ENCODE peak calls at places on chromosomes 16 and 17, in ten cellular contexts. One of them, this sample, is unnamed. For H3K4me1, the result is how much of the 10 kb centered on the place peaks cover.

GRCh38 chr17:32015245-32016013 is 8.2 kb downstream of the LRRC37B start:
- DNase-seq in fibroblast of lung: peak
- DNase-seq in DND-41: no peak
- DNase-seq in IMR-90: peak
- DNase-seq in GM23248: no peak
- DNase-seq in neural progenitor cell: no peak
- DNase-seq in PC-9: peak
- DNase-seq in GM23338: no peak
- DNase-seq in HCT116: no peak
- DNase-seq in MM.1S: no peak
- DNase-seq in this sample: no peak

GRCh38 chr17:51270675-51271074 is 10.3 kb downstream of the UTP18 start:
- DNase-seq in fibroblast of lung: no peak
- DNase-seq in DND-41: no peak
- DNase-seq in IMR-90: no peak
- DNase-seq in GM23248: no peak
- DNase-seq in neural progenitor cell: no peak
- DNase-seq in PC-9: no peak
- DNase-seq in GM23338: no peak
- DNase-seq in HCT116: no peak
- DNase-seq in MM.1S: no peak
- DNase-seq in this sample: no peak

GRCh38 chr17:39769974-39770587 is 32.3 kb downstream of the GRB7 start:
- DNase-seq in fibroblast of lung: peak
- DNase-seq in DND-41: peak
- DNase-seq in IMR-90: peak
- DNase-seq in GM23248: peak
- DNase-seq in neural progenitor cell: no peak
- DNase-seq in PC-9: peak
- DNase-seq in GM23338: no peak
- DNase-seq in HCT116: peak
- DNase-seq in MM.1S: peak
- DNase-seq in this sample: peak

GRCh38 chr16:2962334-2963073 is 1.6 kb upstream of the KREMEN2 start:
- DNase-seq in fibroblast of lung: no peak
- DNase-seq in DND-41: no peak
- DNase-seq in IMR-90: no peak
- DNase-seq in GM23248: no peak
- DNase-seq in neural progenitor cell: peak
- DNase-seq in PC-9: no peak
- DNase-seq in GM23338: no peak
- DNase-seq in HCT116: no peak
- DNase-seq in MM.1S: no peak
- DNase-seq in this sample: no peak

GRCh38 chr16:9797306-9797705 is 384.9 kb downstream of the GRIN2A start:
- DNase-seq in fibroblast of lung: peak
- DNase-seq in DND-41: no peak
- DNase-seq in IMR-90: no peak
- DNase-seq in GM23248: peak
- DNase-seq in neural progenitor cell: no peak
- DNase-seq in PC-9: no peak
- DNase-seq in GM23338: no peak
- DNase-seq in HCT116: no peak
- DNase-seq in MM.1S: no peak
- DNase-seq in this sample: no peak

GRCh38 chr17:38543403-38544174 is 62.2 kb downstream of the SRCIN1 start:
- DNase-seq in fibroblast of lung: no peak
- DNase-seq in DND-41: no peak
- DNase-seq in IMR-90: no peak
- DNase-seq in GM23248: no peak
- DNase-seq in neural progenitor cell: no peak
- DNase-seq in PC-9: no peak
- DNase-seq in GM23338: no peak
- DNase-seq in HCT116: no peak
- DNase-seq in MM.1S: no peak
- DNase-seq in this sample: no peak

GRCh38 chr17:48276776-48277175 is 153.2 kb downstream of the SKAP1 start:
- DNase-seq in fibroblast of lung: no peak
- DNase-seq in DND-41: no peak
- DNase-seq in IMR-90: no peak
- DNase-seq in GM23248: no peak
- DNase-seq in neural progenitor cell: no peak
- DNase-seq in PC-9: no peak
- DNase-seq in GM23338: no peak
- DNase-seq in HCT116: no peak
- DNase-seq in MM.1S: no peak
- DNase-seq in this sample: no peak

GRCh38 chr17:61474934-61475333 is 22.7 kb downstream of the TBX4 start:
- DNase-seq in fibroblast of lung: no peak
- DNase-seq in DND-41: no peak
- DNase-seq in IMR-90: no peak
- DNase-seq in GM23248: no peak
- DNase-seq in neural progenitor cell: no peak
- DNase-seq in PC-9: no peak
- DNase-seq in GM23338: no peak
- DNase-seq in HCT116: no peak
- DNase-seq in MM.1S: no peak
- DNase-seq in this sample: no peak

GRCh38 chr16:23182675-23183485 is at the start of gene SCNN1G:
- DNase-seq in fibroblast of lung: peak
- DNase-seq in DND-41: no peak
- DNase-seq in IMR-90: no peak
- DNase-seq in GM23248: peak
- DNase-seq in neural progenitor cell: peak
- DNase-seq in PC-9: no peak
- DNase-seq in GM23338: peak
- DNase-seq in HCT116: no peak
- DNase-seq in MM.1S: peak
- DNase-seq in this sample: no peak

GRCh38 chr16:78300469-78300868 is 201.0 kb downstream of the WWOX start:
- DNase-seq in fibroblast of lung: no peak
- DNase-seq in DND-41: no peak
- DNase-seq in IMR-90: no peak
- DNase-seq in GM23248: no peak
- DNase-seq in neural progenitor cell: no peak
- DNase-seq in PC-9: no peak
- DNase-seq in GM23338: no peak
- DNase-seq in HCT116: no peak
- DNase-seq in MM.1S: no peak
- DNase-seq in this sample: no peak

GRCh38 chr16:71428883-71429282 is 13.0 kb downstream of the TLE7 start:
- DNase-seq in fibroblast of lung: no peak
- DNase-seq in DND-41: no peak
- DNase-seq in IMR-90: no peak
- DNase-seq in GM23248: peak
- DNase-seq in neural progenitor cell: no peak
- DNase-seq in PC-9: no peak
- DNase-seq in GM23338: no peak
- DNase-seq in HCT116: no peak
- DNase-seq in MM.1S: no peak
- DNase-seq in this sample: no peak

GRCh38 chr17:75751676-75752404 is 13.2 kb downstream of the GALK1 start:
- DNase-seq in fibroblast of lung: no peak
- DNase-seq in DND-41: no peak
- DNase-seq in IMR-90: no peak
- DNase-seq in GM23248: no peak
- DNase-seq in neural progenitor cell: no peak
- DNase-seq in PC-9: no peak
- DNase-seq in GM23338: no peak
- DNase-seq in HCT116: no peak
- DNase-seq in MM.1S: no peak
- DNase-seq in this sample: no peak
- H3K4me1 ChIP-seq in fibroblast of lung: under half
- H3K4me1 ChIP-seq in DND-41: under half
- H3K4me1 ChIP-seq in IMR-90: under half
- H3K4me1 ChIP-seq in GM23248: under half
- H3K4me1 ChIP-seq in neural progenitor cell: under half
- H3K4me1 ChIP-seq in PC-9: under half
- H3K4me1 ChIP-seq in GM23338: under half
- H3K4me1 ChIP-seq in HCT116: under half
- H3K4me1 ChIP-seq in MM.1S: under half
- H3K4me1 ChIP-seq in this sample: under half

DNA sequence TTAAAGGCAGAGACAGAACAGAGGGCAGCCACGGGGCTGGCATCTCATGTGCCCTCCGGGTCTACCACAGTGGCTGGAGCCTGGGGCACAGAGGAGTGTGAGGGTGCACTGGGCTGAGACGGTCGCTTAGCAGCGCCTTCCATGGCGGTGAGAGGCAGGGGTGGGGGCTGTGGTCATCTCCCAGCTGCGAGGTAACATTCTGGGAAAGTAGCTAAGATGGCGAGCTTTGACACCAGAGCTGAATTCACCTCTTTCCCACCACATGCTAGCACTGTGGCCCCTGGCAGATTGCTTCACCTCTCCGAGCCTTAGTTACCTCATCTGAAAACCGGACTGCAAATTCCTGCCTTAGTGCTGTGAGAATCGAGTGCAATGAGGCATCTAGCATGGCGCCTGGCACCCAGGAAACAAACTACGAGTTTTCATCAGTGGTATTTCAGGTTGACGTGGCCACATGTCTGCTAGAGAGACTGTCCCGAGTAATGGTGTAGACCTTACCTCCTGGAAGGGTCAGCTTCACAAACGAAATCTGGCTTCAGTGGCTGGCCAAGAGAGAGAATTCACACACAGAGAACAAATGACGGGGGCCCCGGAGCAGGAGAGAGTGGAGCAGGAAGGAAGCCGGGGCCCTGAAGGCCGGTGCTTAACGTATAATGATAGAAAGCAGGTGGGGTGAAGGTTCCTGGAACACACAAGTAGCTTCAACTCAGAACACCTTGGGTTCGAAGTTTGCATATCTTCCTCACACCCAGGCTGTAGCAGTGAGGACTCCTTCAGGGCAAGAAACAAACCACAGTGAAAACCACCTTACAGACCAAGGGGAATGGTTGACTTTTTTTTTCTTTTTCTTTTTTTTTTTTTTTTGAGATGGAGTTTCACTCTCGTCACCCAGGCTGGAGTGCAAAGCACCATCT is 63.9 kb upstream of the RPH3AL start:
- DNase-seq in fibroblast of lung: no peak
- DNase-seq in DND-41: peak
- DNase-seq in IMR-90: no peak
- DNase-seq in GM23248: no peak
- DNase-seq in neural progenitor cell: no peak
- DNase-seq in PC-9: no peak
- DNase-seq in GM23338: no peak
- DNase-seq in HCT116: no peak
- DNase-seq in MM.1S: peak
- DNase-seq in this sample: peak
- H2AFZ ChIP-seq in fibroblast of lung: no peak
- H2AFZ ChIP-seq in DND-41: no peak
- H2AFZ ChIP-seq in IMR-90: no peak
- H2AFZ ChIP-seq in GM23248: no peak
- H2AFZ ChIP-seq in neural progenitor cell: no peak
- H2AFZ ChIP-seq in PC-9: no peak
- H2AFZ ChIP-seq in GM23338: no peak
- H2AFZ ChIP-seq in HCT116: no peak
- H2AFZ ChIP-seq in MM.1S: peak
- H2AFZ ChIP-seq in this sample: peak

DNA sequence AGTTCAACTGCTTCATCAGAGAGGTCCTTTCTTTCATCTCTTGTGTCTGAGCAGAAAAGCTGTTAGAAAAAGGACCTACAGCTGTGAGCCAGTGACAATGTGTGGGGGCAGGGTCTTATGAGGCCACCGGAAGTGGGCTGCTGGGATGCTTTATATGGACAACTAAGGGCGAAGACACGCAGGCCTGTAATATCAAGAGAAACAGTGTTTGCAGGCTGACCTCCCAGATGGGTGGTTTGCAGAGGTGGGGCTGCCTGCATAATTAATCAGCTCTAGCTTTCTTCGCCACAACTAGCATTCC is 30.4 kb upstream of the SALL1 start:
- DNase-seq in fibroblast of lung: peak
- DNase-seq in DND-41: peak
- DNase-seq in IMR-90: peak
- DNase-seq in GM23248: no peak
- DNase-seq in neural progenitor cell: peak
- DNase-seq in PC-9: no peak
- DNase-seq in GM23338: peak
- DNase-seq in HCT116: no peak
- DNase-seq in MM.1S: no peak
- DNase-seq in this sample: peak
- H3K4me2 ChIP-seq in fibroblast of lung: no peak
- H3K4me2 ChIP-seq in DND-41: no peak
- H3K4me2 ChIP-seq in IMR-90: no peak
- H3K4me2 ChIP-seq in GM23248: no peak
- H3K4me2 ChIP-seq in neural progenitor cell: peak
- H3K4me2 ChIP-seq in PC-9: no peak
- H3K4me2 ChIP-seq in GM23338: peak
- H3K4me2 ChIP-seq in HCT116: no peak
- H3K4me2 ChIP-seq in MM.1S: no peak
- H3K4me2 ChIP-seq in this sample: peak

DNA sequence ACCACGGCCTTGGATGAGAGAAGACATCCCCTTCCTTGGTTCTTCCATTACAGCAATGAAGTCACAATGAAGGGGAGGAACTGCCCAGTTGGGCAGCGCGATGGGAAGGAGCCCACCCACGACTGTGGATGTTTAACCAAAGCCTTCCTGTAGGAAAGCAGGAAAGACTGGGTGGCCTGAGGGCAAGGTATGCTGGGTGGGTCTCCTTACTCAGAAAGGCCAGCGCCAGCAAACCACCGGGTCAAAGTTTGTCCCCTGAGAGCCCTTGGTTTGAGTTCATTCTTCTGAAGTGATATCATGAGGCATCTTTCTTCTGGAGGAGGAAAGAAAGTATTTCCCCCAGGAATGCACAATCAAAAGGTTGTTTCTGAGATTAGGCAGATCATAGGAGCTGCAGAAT is 105.2 kb downstream of the C16orf95 start:
- DNase-seq in fibroblast of lung: peak
- DNase-seq in DND-41: no peak
- DNase-seq in IMR-90: peak
- DNase-seq in GM23248: peak
- DNase-seq in neural progenitor cell: no peak
- DNase-seq in PC-9: peak
- DNase-seq in GM23338: no peak
- DNase-seq in HCT116: no peak
- DNase-seq in MM.1S: no peak
- DNase-seq in this sample: no peak
- H3K4me1 ChIP-seq in fibroblast of lung: under half
- H3K4me1 ChIP-seq in DND-41: under half
- H3K4me1 ChIP-seq in IMR-90: under half
- H3K4me1 ChIP-seq in GM23248: under half
- H3K4me1 ChIP-seq in neural progenitor cell: under half
- H3K4me1 ChIP-seq in PC-9: under half
- H3K4me1 ChIP-seq in GM23338: under half
- H3K4me1 ChIP-seq in HCT116: under half
- H3K4me1 ChIP-seq in MM.1S: under half
- H3K4me1 ChIP-seq in this sample: under half

This sample was measured in OCI-LY7.